ENCODE peak calls at places on chromosomes 12 and 14, in four cellular contexts. M is stomach, G is uterus, J is suprapubic skin. O is an unnamed sample.

GRCh38 chr12:48956279-48957140 is 777 bp downstream of the ARF3 start:
- DNase-seq in M (peak), G (peak), J (peak), O (peak)

GRCh38 chr14:49919825-49920224 is 26.9 kb downstream of the ARF6 start:
- DNase-seq in M (no peak), G (no peak), J (no peak), O (no peak)

GRCh38 chr14:67541448-67542387 is 8.6 kb downstream of the PLEKHH1 start:
- DNase-seq in M (peak), G (no peak), J (peak), O (no peak)

GRCh38 chr12:4108803-4109345 is 164.7 kb upstream of the CCND2 start:
- DNase-seq in M (no peak), G (no peak), J (no peak), O (no peak)

GRCh38 chr14:65096323-65097089 is 5.8 kb downstream of the MAX start:
- DNase-seq in M (peak), G (no peak), J (no peak), O (no peak)

GRCh38 chr12:58174316-58174715 is 232.9 kb downstream of the ATP23 start:
- DNase-seq in M (no peak), G (no peak), J (no peak), O (no peak)

GRCh38 chr12:108063192-108063591 is 65.9 kb upstream of the WSCD2 start:
- DNase-seq in M (no peak), G (no peak), J (no peak), O (no peak)

GRCh38 chr12:42372154-42372791 is 46.3 kb downstream of the PPHLN1 start:
- DNase-seq in M (no peak), G (no peak), J (no peak), O (no peak)

GRCh38 chr14:38507299-38507698 is 251.4 kb upstream of the CLEC14A start:
- DNase-seq in M (no peak), G (no peak), J (no peak), O (no peak)

GRCh38 chr14:68278568-68279436 is 459.2 kb downstream of the RAD51B start:
- DNase-seq in M (no peak), G (no peak), J (no peak), O (no peak)

GRCh38 chr14:91415794-91416743 is 1.6 kb downstream of the CCDC88C start:
- DNase-seq in M (peak), G (no peak), J (no peak), O (no peak)

GRCh38 chr14:85534914-85535313 is 5.0 kb downstream of the FLRT2 start:
- DNase-seq in M (no peak), G (no peak), J (no peak), O (peak)

GRCh38 chr14:61466249-61466904 is 145.0 kb downstream of the PRKCH start:
- DNase-seq in M (no peak), G (peak), J (no peak), O (peak)

GRCh38 chr12:107461222-107461980 is 224.2 kb upstream of the PWP1 start:
- DNase-seq in M (no peak), G (no peak), J (no peak), O (no peak)

GRCh38 chr12:2769866-2770533 is 24.8 kb upstream of the FKBP4 start:
- DNase-seq in M (no peak), G (no peak), J (no peak), O (no peak)

GRCh38 chr12:52093346-52093745 is 13.8 kb downstream of the SMIM41 start:
- DNase-seq in M (peak), G (no peak), J (no peak), O (no peak)

DNA sequence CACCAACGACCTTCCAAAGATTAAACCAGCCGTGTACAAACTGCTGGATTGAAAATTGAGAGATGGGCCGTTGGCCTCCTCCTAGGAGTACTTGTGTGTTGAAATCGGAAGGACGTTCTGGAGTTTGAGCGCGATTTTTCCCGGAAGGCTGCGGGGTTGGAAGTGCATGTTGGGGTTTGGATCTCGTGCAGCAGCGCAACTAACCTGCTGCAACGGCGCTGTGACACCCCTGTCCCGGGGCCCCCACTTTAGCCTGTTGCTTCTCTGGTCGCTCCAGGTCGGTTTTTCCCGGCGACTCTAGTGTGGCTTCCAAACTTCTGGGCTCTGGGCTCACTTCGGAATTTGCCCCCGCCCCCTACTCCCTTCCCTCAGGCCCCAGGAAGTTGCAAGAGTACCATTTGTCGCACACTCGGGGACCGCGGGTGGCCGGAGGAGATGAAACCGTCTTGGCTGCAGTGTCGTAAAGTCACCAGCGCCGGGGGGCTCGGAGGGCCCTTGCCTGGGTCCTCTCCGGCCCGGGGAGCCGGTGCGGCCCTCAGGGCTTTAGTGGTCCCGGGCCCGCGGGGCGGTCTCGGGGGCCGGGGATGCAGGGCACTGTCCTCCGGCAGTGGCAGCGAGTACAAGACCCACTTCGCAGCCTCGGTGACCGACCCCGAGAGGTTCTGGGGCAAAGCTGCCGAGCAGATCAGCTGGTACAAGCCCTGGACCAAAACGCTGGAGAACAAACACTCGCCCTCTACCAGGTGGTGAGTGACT is at the start of gene ACSS3:
- DNase-seq in M (peak), G (peak), J (peak), O (peak)
- TF ChIP-seq POLR2A in M (no peak), G (no peak), J (no peak), O (no peak)

DNA sequence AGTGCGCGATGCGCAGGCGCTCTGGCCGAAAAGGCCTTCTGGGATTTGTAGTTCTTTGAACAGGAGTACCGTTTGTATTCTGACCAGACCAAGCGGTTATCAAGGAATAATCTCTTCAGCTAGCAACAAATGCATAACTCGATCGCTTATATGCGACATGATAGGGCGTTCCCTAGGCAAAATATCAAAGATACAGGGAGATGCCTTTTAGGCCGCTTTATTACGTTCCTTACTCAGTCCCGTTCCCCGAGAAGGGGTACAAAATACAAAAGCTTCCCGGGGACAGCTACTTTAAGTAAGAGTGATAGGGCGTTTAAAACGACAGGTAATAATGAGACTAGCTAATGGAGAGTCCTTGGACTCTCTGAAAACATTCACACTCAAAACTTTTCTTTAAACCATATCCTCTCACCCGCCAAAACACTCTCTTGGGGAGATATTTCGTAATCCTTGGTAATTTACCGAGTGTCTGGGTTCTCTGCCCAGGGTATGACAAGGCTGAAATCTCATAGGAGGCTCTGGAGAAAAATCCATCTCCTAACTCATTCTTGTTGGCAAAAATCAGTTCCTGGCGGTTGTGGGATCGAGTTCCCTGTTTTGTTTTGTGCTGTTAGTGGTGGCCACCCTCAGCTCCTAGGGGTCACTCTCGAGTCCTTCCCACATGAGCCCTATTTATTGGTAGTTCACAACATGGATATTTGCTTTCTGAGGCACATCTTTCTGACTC is 412 bp upstream of the SNW1 start:
- DNase-seq in M (no peak), G (peak), J (no peak), O (peak)
- TF ChIP-seq CTCF in M (no peak), G (no peak), J (no peak), O (no peak)

GRCh38 chr12:109459247-109459646 is 17.9 kb downstream of the KCTD10 start:
- DNase-seq in M (no peak), G (no peak), J (no peak), O (no peak)
- H3K27ac ChIP-seq in M (peak), G (peak), J (no peak), O (peak)

DNA sequence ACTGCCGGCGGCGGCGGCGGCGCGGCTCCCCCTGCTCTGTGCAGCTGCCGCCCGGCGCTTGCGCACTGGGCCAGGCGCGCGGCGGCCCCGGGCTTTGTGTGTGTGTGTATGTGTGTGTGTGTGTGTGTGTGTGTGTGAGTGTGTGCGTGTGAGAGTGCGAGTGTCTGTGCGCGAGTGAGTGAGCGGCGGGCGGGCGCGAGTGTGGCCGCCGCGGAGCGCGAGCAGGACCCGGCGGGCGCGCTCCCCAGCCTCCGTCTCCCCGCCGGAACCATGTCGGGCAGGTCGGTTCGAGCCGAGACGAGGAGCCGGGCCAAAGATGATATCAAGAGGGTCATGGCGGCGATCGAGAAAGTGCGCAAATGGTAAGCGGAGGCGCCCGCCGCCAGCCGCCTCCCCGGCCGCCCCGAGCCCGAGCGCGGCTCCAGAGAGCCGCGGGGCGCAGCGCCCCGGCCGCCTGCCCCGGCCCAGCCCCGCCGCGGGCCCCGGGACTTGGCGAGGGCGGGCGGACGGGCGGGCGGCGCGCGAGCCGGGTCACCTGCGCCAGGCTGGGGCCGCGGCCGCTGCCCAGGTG is at the start of gene BCL7A:
- DNase-seq in M (peak), G (peak), J (no peak), O (peak)
- TF ChIP-seq POLR2A in M (no peak), G (no peak), J (no peak), O (no peak)

GRCh38 chr14:97978336-97978735 is 1181.2 kb downstream of the VRK1 start:
- DNase-seq in M (peak), G (peak), J (peak), O (peak)
- TF ChIP-seq CTCF in M (no peak), G (peak), J (peak), O (no peak)

GRCh38 chr14:55272415-55272786 is 1.2 kb downstream of the FBXO34 start:
- DNase-seq in M (no peak), G (no peak), J (no peak), O (no peak)

GRCh38 chr14:55265197-55265596 is 6.0 kb upstream of the FBXO34 start:
- DNase-seq in M (no peak), G (no peak), J (no peak), O (no peak)

GRCh38 chr14:55271572-55272414 is 572 bp downstream of the FBXO34 start:
- DNase-seq in M (peak), G (peak), J (peak), O (peak)

GRCh38 chr14:55270832-55271571 is at the start of gene FBXO34:
- DNase-seq in M (peak), G (peak), J (peak), O (peak)

GRCh38 chr14:55267816-55268215 is 3.4 kb upstream of the FBXO34 start:
- DNase-seq in M (no peak), G (no peak), J (no peak), O (peak)
- H3K27ac ChIP-seq in M (no peak), G (no peak), J (no peak), O (peak)

DNA sequence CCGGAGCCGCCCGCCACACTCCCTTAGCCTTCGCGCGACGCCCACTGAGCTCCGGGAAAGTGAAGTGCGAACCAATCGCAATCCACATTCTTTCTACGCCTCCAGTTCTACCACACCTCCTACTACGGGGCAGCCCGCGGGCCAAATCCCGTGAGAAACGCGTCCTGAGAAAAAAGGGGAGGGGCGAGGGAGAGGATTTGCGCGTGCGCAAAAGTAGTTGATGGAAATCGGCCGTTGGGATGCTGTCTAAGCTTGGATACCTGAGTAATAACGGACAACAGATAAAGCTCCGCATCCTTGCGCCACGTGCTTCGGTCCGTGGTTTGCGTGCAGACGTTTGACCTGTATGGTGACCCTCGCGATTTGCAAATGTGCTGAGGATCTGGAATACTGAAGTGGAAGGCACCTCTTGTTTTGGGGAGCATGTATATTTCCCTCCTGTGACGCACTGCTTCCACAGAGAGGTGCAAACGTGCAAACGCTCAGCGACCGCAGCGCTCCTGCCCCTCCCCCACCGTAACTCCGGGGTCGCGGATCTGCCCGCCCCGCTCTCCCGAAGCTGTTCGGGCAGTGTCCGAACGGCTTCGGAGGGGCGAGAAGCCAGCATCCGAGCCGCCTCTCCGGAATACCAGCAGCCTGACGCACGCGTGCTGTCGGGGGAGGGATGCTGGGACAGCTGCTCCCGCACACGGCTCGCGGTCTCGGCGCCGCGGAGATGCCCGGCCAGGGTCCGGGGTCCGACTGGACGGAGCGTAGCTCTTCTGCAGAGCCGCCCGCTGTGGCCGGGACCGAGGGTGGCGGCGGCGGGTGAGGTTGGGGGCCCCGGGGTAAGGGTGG is at the start of the genes FAM216A and GPN3:
- DNase-seq in M (peak), G (peak), J (peak), O (peak)
- TF ChIP-seq POLR2A in M (peak), G (peak), J (peak), O (peak)

GRCh38 chr12:31659087-31659942 is at the start of gene ETFBKMT:
- DNase-seq in M (peak), G (peak), J (peak), O (peak)
- TF ChIP-seq CTCF in M (peak), G (peak), J (peak), O (peak)

GRCh38 chr12:130919115-130919514 is 34.6 kb upstream of the ADGRD1 start:
- DNase-seq in M (no peak), G (no peak), J (no peak), O (no peak)

GRCh38 chr12:130922584-130922983 is 31.1 kb upstream of the ADGRD1 start:
- DNase-seq in M (no peak), G (no peak), J (no peak), O (no peak)

GRCh38 chr12:130920711-130921381 is 32.9 kb upstream of the ADGRD1 start:
- DNase-seq in M (peak), G (peak), J (peak), O (peak)

GRCh38 chr12:130917607-130918006 is 36.1 kb upstream of the ADGRD1 start:
- DNase-seq in M (no peak), G (no peak), J (no peak), O (no peak)

DNA sequence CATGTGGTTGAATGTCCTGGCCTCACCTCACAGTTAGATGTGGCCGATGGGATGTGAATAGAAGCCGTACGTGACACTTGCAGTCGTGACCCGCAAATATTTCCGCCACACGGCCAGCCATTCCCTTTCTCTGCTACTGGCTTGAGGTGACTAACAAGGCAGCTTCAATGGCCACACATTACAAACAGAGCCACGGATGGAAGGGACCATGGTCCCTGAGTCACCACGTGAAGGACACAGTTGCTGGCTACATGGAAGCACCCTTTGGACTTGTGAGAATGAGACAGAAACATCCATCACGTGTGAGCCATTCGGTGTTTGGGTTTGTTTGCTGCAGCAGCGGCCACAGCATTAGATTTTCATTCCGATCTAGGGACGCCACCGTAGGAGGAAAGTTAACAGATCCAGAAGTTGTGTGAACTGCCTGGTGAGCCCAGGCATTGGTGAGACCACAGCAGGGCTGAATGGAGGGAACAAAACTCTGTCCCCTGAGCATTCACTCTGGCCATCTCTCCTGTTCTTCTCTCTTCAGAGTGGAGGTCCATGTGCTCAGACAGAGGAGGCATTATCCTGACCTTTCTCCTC is 33.5 kb upstream of the ADGRD1 start:
- DNase-seq in M (no peak), G (no peak), J (no peak), O (no peak)
- H3K27ac ChIP-seq in M (peak), G (peak), J (peak), O (peak)